ENCODE peak calls at places on chromosomes 3 and 15, in six cellular contexts. J is BJ, H is IMR-90, D is Peyer's patch, V is Caco-2, F is A673. G is an unnamed sample.

GRCh38 chr3:25306066-25306465 is 122.0 kb upstream of the RARB start:
- DNase-seq in J (no peak), H (no peak), D (no peak), F (no peak), V (no peak), G (no peak)

GRCh38 chr3:142228964-142229363 is 3.6 kb upstream of the GK5 start:
- DNase-seq in F (no peak), D (no peak), V (no peak), J (no peak), H (no peak), G (no peak)

GRCh38 chr3:177150970-177151627 is 46.2 kb downstream of the TBL1XR1 start:
- DNase-seq in H (peak; percentile 93), D (no peak), V (no peak), F (peak; percentile 76), J (peak; percentile 51), G (peak; percentile 79)

GRCh38 chr3:160127308-160127707 is 97.9 kb upstream of the C3orf80 start:
- DNase-seq in H (no peak), D (no peak), F (no peak), V (no peak), J (no peak), G (no peak)

GRCh38 chr15:80568876-80569605 is 126.1 kb upstream of the ABHD17C start:
- DNase-seq in V (no peak), F (no peak), J (no peak), H (peak; percentile 16), D (no peak), G (no peak)

GRCh38 chr3:138082085-138082991 is 33.1 kb downstream of the DZIP1L start:
- DNase-seq in J (peak; percentile 72), F (peak; percentile 35), D (no peak), V (no peak), H (peak; percentile 93), G (peak; percentile 81)

GRCh38 chr15:80791004-80791403 is 11.8 kb downstream of the CEMIP start:
- DNase-seq in F (no peak), V (no peak), J (no peak), D (no peak), H (no peak), G (no peak)

GRCh38 chr3:46656778-46657556 is 36.5 kb downstream of the ALS2CL start:
- DNase-seq in H (no peak), F (no peak), J (no peak), V (no peak), D (no peak), G (peak; percentile 52)

GRCh38 chr3:105984837-105985236 is 116.0 kb upstream of the CBLB start:
- DNase-seq in F (no peak), H (peak; percentile 34), V (no peak), D (no peak), J (no peak), G (no peak)

GRCh38 chr15:97684249-97684648 is 276.3 kb upstream of the ARRDC4 start:
- DNase-seq in V (no peak), H (no peak), F (peak; percentile 4), J (no peak), D (no peak), G (no peak)

GRCh38 chr15:100862162-100862561 is 17.5 kb upstream of the ALDH1A3 start:
- DNase-seq in J (no peak), F (no peak), H (no peak), D (no peak), V (no peak), G (no peak)

DNA sequence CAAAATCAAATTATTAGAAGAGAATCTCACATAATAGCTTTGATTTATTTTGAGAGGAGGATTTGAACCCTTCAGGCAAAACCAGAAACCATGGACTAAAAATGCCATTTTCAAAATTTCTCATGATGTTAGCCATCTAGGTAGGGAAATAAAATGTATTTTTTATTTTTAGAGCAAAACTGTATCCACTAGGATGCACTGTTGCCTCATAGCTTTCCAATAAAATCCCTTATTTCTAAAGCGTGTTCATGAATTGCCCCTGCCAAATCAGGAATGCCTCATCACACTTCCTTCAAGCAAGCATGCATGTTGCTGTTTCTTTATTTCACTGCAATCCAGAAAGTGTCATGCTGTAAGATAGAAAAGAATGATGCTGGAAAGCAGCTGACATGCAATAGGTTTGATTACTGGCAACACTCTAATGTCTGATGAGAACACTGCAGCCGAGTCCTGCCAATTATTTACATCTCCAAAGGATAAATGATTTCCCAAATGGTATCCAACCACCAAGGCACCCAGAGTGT is 239.5 kb downstream of the CHL1 start:
- DNase-seq in V (no peak), H (no peak), D (no peak), J (no peak), F (peak; percentile 6), G (no peak)
- TF ChIP-seq CTCF in V (no peak), H (no peak), D (no peak), J (no peak), F (peak; percentile 34), G (no peak)

GRCh38 chr3:27127879-27128278 is 241.3 kb downstream of the NEK10 start:
- DNase-seq in D (no peak), V (no peak), H (no peak), J (no peak), F (no peak), G (no peak)
- H3K4me3 ChIP-seq in D (no peak overlapping the region), V (no peak overlapping the region), H (no peak overlapping the region), J (no peak overlapping the region), F (no peak overlapping the region), G (no peak overlapping the region)

DNA sequence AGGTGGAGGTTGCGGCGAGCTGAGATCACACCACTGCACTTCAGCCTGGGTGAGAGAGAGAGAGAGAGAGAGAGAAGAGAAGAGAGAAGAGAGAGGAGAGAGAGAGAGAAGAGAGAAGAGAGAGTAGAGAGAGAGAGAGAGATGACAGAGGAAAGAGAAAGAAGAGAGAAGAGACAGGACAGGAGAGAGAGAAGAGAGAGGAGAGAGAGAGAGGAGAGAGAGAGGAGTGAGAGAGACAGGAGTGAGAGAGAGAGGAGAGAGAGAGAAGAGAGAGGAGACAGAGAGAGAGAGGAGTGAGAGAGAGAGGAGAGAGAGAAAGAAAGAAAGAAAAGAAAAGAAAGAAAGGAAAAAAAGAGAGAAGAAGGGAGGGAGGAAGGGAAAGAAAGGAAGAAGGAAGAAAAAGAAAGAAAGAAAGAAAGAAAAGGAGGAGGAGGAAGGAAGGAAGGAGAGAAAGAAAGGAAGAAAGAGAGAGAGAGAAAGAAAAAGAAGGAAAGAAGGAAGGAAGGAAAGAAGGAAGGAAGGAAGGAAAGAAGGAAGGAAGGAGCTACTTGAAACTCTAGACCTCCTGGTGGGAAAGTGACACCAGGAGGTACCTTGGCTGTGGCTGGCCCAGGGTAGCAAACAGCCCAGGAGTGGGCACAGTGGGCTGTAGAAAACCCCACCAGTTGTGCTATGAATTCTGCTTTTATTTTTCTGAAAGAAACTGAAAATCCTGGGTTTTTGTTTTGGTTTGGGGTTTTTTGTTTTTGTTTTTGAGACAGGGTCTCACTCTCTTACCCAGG is 88.0 kb downstream of the CCNL1 start:
- DNase-seq in D (no peak), H (no peak), J (no peak), V (no peak), F (no peak), G (no peak)
- TF ChIP-seq CTCF in D (no peak), H (no peak), J (no peak), V (no peak), F (no peak), G (no peak)

GRCh38 chr3:151227438-151228290 is 24.6 kb upstream of the GPR171 start:
- DNase-seq in D (peak; percentile 67), F (peak; percentile 84), J (no peak), H (peak; percentile 90), V (peak; percentile 57), G (peak; percentile 89)
- H3K4me3 ChIP-seq in D (no peak overlapping the region), F (no peak overlapping the region), J (no peak overlapping the region), H (no peak overlapping the region), V (no peak overlapping the region), G (no peak overlapping the region)

DNA sequence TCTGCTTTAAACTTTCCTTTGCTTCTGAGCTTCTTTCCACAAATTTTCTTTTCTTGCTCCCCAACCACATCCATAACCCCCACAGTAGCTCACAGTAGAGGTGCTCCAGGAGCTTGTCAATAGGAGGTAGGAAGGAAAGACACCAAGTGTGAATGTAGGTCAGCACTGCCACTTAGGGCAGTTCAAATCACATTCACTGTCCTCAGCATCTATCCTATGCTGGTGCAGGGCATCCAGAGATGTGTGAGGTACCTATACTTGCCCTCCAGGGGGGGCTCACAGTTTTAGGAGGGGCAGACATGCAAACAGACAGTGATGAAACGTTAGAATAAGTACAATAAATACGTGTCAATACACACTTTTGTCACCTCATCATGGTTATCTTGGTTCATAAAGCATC is 1.5 kb upstream of the SPSB4 start:
- DNase-seq in J (no peak), F (peak; percentile 39), H (no peak), V (no peak), D (no peak), G (no peak)
- TF ChIP-seq CTCF in J (no peak), F (peak; percentile 34), H (no peak), V (peak; percentile 18), D (no peak), G (no peak)

GRCh38 chr15:52672661-52673060 is 6.5 kb downstream of the ATOSA start:
- DNase-seq in D (no peak), F (no peak), J (no peak), V (no peak), H (no peak), G (no peak)

GRCh38 chr15:52673312-52673711 is 5.9 kb downstream of the ATOSA start:
- DNase-seq in H (peak; percentile 4), V (no peak), D (no peak), J (no peak), F (no peak), G (peak; percentile 50)

GRCh38 chr15:52677593-52677992 is 1.6 kb downstream of the ATOSA start:
- DNase-seq in D (no peak), F (no peak), H (no peak), V (no peak), J (no peak), G (no peak)

GRCh38 chr15:52673734-52674133 is 5.5 kb downstream of the ATOSA start:
- DNase-seq in D (no peak), V (no peak), H (no peak), J (no peak), F (no peak), G (no peak)

DNA sequence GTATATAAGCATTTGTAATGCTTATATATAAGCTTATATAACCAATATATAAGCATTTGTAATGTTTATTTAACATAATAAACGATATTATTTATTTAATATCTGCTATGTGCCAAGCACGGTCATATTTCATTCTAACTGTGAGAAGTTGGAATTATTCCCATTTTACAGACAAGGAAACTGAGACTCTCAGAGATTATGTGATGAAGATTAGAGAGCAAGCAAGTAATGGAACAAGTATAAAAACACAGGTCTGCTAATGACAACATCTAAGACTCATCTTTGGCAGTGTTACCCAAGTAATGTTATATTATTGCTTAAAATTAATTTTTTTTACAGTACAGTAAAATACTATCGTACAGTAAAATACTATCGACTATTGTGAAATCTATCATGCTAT is 4.4 kb downstream of the ATOSA start:
- DNase-seq in H (no peak), D (no peak), V (no peak), F (no peak), J (no peak), G (no peak)
- H3K4me3 ChIP-seq in H (no peak overlapping the region), D (no peak overlapping the region), V (no peak overlapping the region), F (no peak overlapping the region), J (no peak overlapping the region), G (no peak overlapping the region)

DNA sequence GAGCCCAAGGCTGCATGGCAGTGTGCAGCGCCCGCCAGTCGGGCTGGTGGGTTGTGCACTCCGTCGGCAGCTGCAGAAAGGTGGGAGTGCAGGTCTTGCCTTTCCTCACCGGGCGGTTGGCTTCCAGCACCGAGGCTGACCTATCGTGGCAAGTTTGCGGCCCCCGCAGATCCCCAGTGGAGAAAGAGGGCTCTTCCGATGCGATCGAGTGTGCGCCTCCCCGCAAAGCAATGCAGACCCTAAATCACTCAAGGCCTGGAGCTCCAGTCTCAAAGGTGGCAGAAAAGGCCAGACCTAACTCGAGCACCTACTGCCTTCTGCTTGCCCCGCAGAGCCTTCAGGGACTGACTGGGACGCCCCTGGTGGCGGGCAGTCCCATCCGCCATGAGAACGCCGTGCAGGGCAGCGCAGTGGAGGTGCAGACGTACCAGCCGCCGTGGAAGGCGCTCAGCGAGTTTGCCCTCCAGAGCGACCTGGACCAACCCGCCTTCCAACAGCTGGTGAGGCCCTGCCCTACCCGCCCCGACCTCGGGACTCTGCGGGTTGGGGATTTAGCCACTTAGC is 4.3 kb downstream of the ISL2 start:
- DNase-seq in D (peak; percentile 63), V (no peak), F (peak; percentile 52), H (no peak), J (no peak), G (peak; percentile 38)
- TF ChIP-seq CTCF in D (no peak), V (no peak), F (peak; percentile 43), H (no peak), J (peak; percentile 53), G (no peak)